ENCODE peak calls at places on chromosomes 3 and 15, in five cellular contexts. One of them, this sample, is unnamed.

GRCh38 chr15:101105059-101105851 is 146.6 kb downstream of the CHSY1 start:
- DNase-seq in GM23248: peak; percentile 17
- DNase-seq in PC-3: peak; percentile 11
- DNase-seq in cardiac muscle cell: no peak
- DNase-seq in SJSA1: no peak
- DNase-seq in this sample: no peak

GRCh38 chr15:82714026-82714425 is 4.4 kb upstream of the AP3B2 start:
- DNase-seq in GM23248: no peak
- DNase-seq in PC-3: no peak
- DNase-seq in cardiac muscle cell: no peak
- DNase-seq in SJSA1: no peak
- DNase-seq in this sample: no peak

GRCh38 chr3:126538316-126538715 is 14.4 kb downstream of the CHST13 start:
- DNase-seq in GM23248: no peak
- DNase-seq in PC-3: no peak
- DNase-seq in cardiac muscle cell: no peak
- DNase-seq in SJSA1: no peak
- DNase-seq in this sample: no peak

GRCh38 chr3:141452045-141452444 is 34.8 kb upstream of the RASA2 start:
- DNase-seq in GM23248: peak; percentile 75
- DNase-seq in PC-3: peak; percentile 52
- DNase-seq in cardiac muscle cell: peak; percentile 43
- DNase-seq in SJSA1: no peak
- DNase-seq in this sample: no peak

GRCh38 chr15:28005004-28005527 is 94.0 kb downstream of the OCA2 start:
- DNase-seq in GM23248: no peak
- DNase-seq in PC-3: no peak
- DNase-seq in cardiac muscle cell: no peak
- DNase-seq in SJSA1: no peak
- DNase-seq in this sample: no peak

GRCh38 chr3:127421943-127422662 is 134.3 kb upstream of the PRR20G start:
- DNase-seq in GM23248: no peak
- DNase-seq in PC-3: no peak
- DNase-seq in cardiac muscle cell: no peak
- DNase-seq in SJSA1: peak; percentile 22
- DNase-seq in this sample: no peak

GRCh38 chr3:128931046-128931445 is 51.6 kb downstream of the ACAD9 start:
- DNase-seq in GM23248: no peak
- DNase-seq in PC-3: no peak
- DNase-seq in cardiac muscle cell: no peak
- DNase-seq in SJSA1: peak; percentile 15
- DNase-seq in this sample: no peak

GRCh38 chr3:169104972-169105371 is 558.5 kb downstream of the MECOM start:
- DNase-seq in GM23248: peak; percentile 43
- DNase-seq in PC-3: peak; percentile 46
- DNase-seq in cardiac muscle cell: no peak
- DNase-seq in SJSA1: no peak
- DNase-seq in this sample: no peak

GRCh38 chr3:161423911-161424522 is 52.7 kb upstream of the SPTSSB start:
- DNase-seq in GM23248: peak; percentile 54
- DNase-seq in PC-3: peak; percentile 86
- DNase-seq in cardiac muscle cell: peak; percentile 42
- DNase-seq in SJSA1: no peak
- DNase-seq in this sample: no peak

DNA sequence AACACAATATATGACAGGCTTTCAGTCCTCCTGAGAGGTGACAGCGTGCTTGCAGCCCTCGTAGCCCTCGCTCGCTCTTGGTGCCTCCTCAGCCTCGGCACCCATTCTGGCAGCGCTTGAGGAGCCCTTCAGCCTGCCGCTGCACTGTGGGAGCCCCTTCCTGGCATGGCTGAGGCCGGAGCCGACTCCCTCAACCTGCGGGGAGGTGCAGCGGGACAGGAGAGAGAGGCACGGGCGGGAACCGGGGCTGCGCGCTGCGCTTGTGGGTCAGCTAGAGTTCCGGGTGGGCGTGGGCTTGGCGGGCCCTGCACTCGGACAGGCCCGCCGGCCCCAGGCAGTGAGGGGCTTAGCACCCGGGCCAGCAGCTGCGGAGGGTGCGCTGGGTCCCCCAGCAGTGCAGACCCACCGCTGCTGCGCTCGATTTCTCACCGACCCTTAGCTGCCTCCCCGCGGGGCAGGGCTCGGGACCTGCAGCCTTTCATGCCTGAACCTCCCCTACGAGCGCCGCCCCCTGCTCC is 60.4 kb upstream of the HRH1 start:
- DNase-seq in GM23248: no peak
- DNase-seq in PC-3: no peak
- DNase-seq in cardiac muscle cell: no peak
- DNase-seq in SJSA1: no peak
- DNase-seq in this sample: no peak
- H3K27me3 ChIP-seq in GM23248: no peaks in the 10 kb centered on the region
- H3K27me3 ChIP-seq in PC-3: no peaks in the 10 kb centered on the region
- H3K27me3 ChIP-seq in cardiac muscle cell: no peaks in the 10 kb centered on the region
- H3K27me3 ChIP-seq in SJSA1: no peaks in the 10 kb centered on the region
- H3K27me3 ChIP-seq in this sample: no peaks in the 10 kb centered on the region

GRCh38 chr3:47065058-47065457 is 85.6 kb downstream of the NBEAL2 start:
- DNase-seq in GM23248: no peak
- DNase-seq in PC-3: no peak
- DNase-seq in cardiac muscle cell: no peak
- DNase-seq in SJSA1: no peak
- DNase-seq in this sample: no peak

GRCh38 chr3:47070770-47071169 is 91.3 kb downstream of the NBEAL2 start:
- DNase-seq in GM23248: no peak
- DNase-seq in PC-3: no peak
- DNase-seq in cardiac muscle cell: no peak
- DNase-seq in SJSA1: no peak
- DNase-seq in this sample: no peak

DNA sequence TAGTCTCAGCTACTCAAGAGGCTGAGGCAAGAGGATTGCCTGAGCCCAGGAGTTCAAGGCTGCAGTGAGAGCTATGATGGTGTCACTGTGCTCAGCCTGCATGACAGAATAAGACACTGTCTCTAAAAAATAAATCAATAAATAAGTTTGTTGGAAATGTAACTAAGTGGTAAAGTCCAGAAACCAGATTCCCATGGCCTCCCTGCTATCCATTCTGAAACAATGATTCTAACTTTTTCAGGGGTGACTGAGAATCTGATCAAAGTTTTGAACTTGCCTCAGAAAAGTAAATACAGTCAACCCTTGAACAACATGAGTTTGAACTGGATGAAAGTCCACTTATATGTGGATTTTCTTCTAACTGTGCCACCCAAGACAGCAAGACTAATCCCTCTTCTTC is 86.2 kb downstream of the NBEAL2 start:
- DNase-seq in GM23248: no peak
- DNase-seq in PC-3: no peak
- DNase-seq in cardiac muscle cell: no peak
- DNase-seq in SJSA1: no peak
- DNase-seq in this sample: no peak
- H3K36me3 ChIP-seq in GM23248: peaks cover 8% of the 10 kb centered on the region
- H3K36me3 ChIP-seq in PC-3: peaks cover 6% of the 10 kb centered on the region
- H3K36me3 ChIP-seq in cardiac muscle cell: peaks cover 25% of the 10 kb centered on the region
- H3K36me3 ChIP-seq in SJSA1: peaks cover 44% of the 10 kb centered on the region
- H3K36me3 ChIP-seq in this sample: no peaks in the 10 kb centered on the region

GRCh38 chr15:73015493-73015892 is 36.8 kb upstream of the NEO1 start:
- DNase-seq in GM23248: no peak
- DNase-seq in PC-3: no peak
- DNase-seq in cardiac muscle cell: no peak
- DNase-seq in SJSA1: no peak
- DNase-seq in this sample: no peak
- H3K4me3 ChIP-seq in GM23248: no peak overlapping the region
- H3K4me3 ChIP-seq in PC-3: no peak overlapping the region
- H3K4me3 ChIP-seq in cardiac muscle cell: no peak overlapping the region
- H3K4me3 ChIP-seq in SJSA1: no peak overlapping the region
- H3K4me3 ChIP-seq in this sample: no peak overlapping the region

DNA sequence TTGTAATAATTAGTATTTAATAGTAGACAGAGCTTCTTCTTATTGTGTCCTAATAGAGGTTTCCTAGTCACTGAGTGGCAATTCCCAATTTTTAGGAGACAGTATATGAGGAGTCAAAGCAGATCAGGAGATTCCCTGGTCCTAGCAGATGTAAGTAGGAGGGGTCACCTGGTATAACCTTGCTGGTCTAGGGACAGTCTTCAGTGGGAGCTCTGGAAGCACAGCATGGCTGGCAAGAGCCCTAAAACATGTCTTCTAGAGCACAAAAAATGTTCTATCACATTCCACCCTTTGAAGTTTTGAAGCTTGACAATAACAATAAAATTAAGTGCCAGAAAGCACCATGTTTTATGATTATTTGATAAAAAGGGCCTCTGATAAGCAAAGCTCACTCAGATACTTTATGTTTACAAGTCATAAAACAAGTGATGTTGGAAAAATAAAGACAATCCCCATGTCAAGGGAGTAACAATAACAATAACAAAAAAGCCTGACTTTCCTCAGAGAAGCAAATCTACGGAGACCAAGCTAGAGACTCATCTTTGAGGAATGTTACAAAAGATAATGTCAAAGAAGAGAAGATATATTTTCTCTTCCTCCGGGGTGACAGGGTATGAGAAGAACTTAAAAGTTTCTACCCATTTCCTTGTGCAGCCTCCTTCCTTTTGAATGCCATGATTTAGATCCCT is 109.8 kb upstream of the RBMS3 start:
- DNase-seq in GM23248: peak; percentile 44
- DNase-seq in PC-3: no peak
- DNase-seq in cardiac muscle cell: no peak
- DNase-seq in SJSA1: peak; percentile 42
- DNase-seq in this sample: no peak
- H3K27me3 ChIP-seq in GM23248: no peaks in the 10 kb centered on the region
- H3K27me3 ChIP-seq in PC-3: no peaks in the 10 kb centered on the region
- H3K27me3 ChIP-seq in cardiac muscle cell: no peaks in the 10 kb centered on the region
- H3K27me3 ChIP-seq in SJSA1: no peaks in the 10 kb centered on the region
- H3K27me3 ChIP-seq in this sample: no peaks in the 10 kb centered on the region

This sample was measured in uterus.